ENCODE peak calls at places on chromosomes 2 and 18, in four cellular contexts. Q is IMR-90, I is heart left ventricle, F is progenitor cell of endocrine pancreas. N is an unnamed sample.

GRCh38 chr2:237449193-237449797 is 35.3 kb upstream of the COL6A3 start:
- DNase-seq in F (no peak), Q (peak), I (peak), N (no peak)

GRCh38 chr2:218605438-218605837 is 2.3 kb upstream of the PLCD4 start:
- DNase-seq in Q (peak), F (no peak), I (peak), N (no peak)

GRCh38 chr2:73089270-73090030 is 17.9 kb upstream of the SFXN5 start:
- DNase-seq in I (peak), Q (peak), F (no peak), N (no peak)

GRCh38 chr2:221616561-221616960 is 44.5 kb upstream of the EPHA4 start:
- DNase-seq in I (no peak), Q (no peak), F (no peak), N (no peak)

GRCh38 chr2:83186050-83186790 is 1272.9 kb downstream of the SUCLG1 start:
- DNase-seq in Q (no peak), I (no peak), F (no peak), N (no peak)

GRCh38 chr2:18251486-18251885 is 309.0 kb downstream of the RDH14 start:
- DNase-seq in Q (no peak), I (no peak), F (no peak), N (no peak)

GRCh38 chr2:224029876-224030275 is 9.2 kb downstream of the SERPINE2 start:
- DNase-seq in I (no peak), Q (no peak), F (no peak), N (no peak)

GRCh38 chr18:73774836-73775509 is 372.7 kb downstream of the FBXO15 start:
- DNase-seq in I (peak), F (no peak), Q (no peak), N (no peak)

GRCh38 chr2:47026738-47027531 is 111.3 kb upstream of the MCFD2 start:
- DNase-seq in I (no peak), F (no peak), Q (no peak), N (no peak)

GRCh38 chr2:232540441-232541041 is 1.0 kb downstream of the CHRNG start:
- DNase-seq in F (no peak), Q (no peak), I (no peak), N (no peak)

GRCh38 chr2:216519154-216519762 is 20.6 kb downstream of the RPL37A start:
- DNase-seq in F (peak), Q (peak), I (peak), N (peak)

GRCh38 chr2:72386288-72386687 is 238.6 kb upstream of the CYP26B1 start:
- DNase-seq in Q (no peak), F (no peak), I (no peak), N (no peak)

GRCh38 chr2:69119541-69119940 is 106.6 kb downstream of the ANTXR1 start:
- DNase-seq in Q (no peak), F (no peak), I (no peak), N (no peak)

GRCh38 chr2:22626621-22627020 is 758.4 kb upstream of the KLHL29 start:
- DNase-seq in I (no peak), Q (no peak), F (no peak), N (no peak)

GRCh38 chr18:14179306-14179705 is 47.1 kb upstream of the ZNF519 start:
- DNase-seq in I (no peak), Q (no peak), F (no peak), N (no peak)

GRCh38 chr2:150486539-150487484 is 655 bp downstream of the RND3 start:
- DNase-seq in F (peak), Q (peak), I (peak), N (peak)

DNA sequence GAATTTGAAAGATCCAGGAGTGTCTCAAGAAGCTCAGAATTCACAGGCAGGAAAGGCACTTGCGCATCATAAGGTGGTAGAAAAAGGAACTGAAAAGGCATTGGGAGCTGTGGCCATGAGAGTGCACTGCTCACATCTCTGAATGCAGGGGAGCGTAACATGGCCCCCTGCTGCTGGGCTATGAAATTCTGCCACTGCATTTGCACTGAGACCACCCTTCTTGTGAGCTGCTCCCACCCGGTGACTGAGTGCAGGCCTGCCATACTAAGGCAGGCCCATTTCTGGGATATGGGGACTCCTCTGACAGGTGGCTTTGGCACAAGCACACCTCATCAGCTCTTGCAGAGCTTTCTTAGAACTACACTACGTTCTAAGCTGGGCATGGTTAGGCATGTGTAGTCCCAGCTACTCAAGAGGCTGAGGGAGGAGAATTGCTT is 25.3 kb upstream of the STARD7 start:
- DNase-seq in F (no peak), I (no peak), Q (no peak), N (no peak)
- TF ChIP-seq CTCF in F (no peak), I (no peak), Q (no peak), N (no peak)

DNA sequence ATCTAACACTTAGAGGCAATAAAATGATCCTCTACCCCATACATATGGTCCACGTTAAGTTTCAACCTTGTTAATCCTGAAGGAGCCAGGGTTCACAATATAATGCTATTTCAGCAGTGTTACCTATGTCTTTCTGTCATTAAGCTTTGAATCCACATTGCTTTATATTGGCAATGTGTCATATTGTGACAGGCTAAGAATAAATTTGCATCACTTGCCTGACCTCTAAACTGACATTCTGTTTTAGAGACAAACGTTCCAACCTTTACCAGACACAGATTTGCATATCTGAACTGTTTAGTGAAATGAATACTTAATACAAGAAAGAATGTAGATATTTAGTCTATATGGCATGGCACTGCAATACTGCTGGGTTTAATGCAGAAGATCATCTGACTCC is 98.4 kb downstream of the UNC80 start:
- DNase-seq in F (no peak), I (no peak), Q (no peak), N (no peak)
- TF ChIP-seq CTCF in F (no peak), I (no peak), Q (no peak), N (no peak)

GRCh38 chr2:177622516-177622915 is 229.9 kb downstream of the AGPS start:
- DNase-seq in I (no peak), F (peak), Q (no peak), N (peak)
- TF ChIP-seq CTCF in I (no peak), F (peak), Q (no peak), N (peak)

GRCh38 chr2:12325806-12326205 is 390.9 kb upstream of the TRIB2 start:
- DNase-seq in Q (peak), F (no peak), I (no peak), N (no peak)

GRCh38 chr2:12330916-12331315 is 385.8 kb upstream of the TRIB2 start:
- DNase-seq in I (no peak), Q (peak), F (no peak), N (no peak)

GRCh38 chr2:12331698-12332097 is 385.0 kb upstream of the TRIB2 start:
- DNase-seq in F (no peak), Q (no peak), I (no peak), N (no peak)

GRCh38 chr2:12321886-12322285 is 394.9 kb upstream of the TRIB2 start:
- DNase-seq in Q (peak), F (no peak), I (no peak), N (no peak)

GRCh38 chr2:12326449-12327190 is 390.1 kb upstream of the TRIB2 start:
- DNase-seq in I (no peak), F (no peak), Q (no peak), N (no peak)
- TF ChIP-seq CTCF in I (peak), F (peak), Q (no peak), N (peak)

GRCh38 chr2:199467462-199467822 is 9.7 kb upstream of the SATB2 start:
- DNase-seq in I (no peak), F (no peak), Q (no peak), N (no peak)
- TF ChIP-seq CTCF in I (no peak), F (no peak), Q (no peak), N (no peak)

GRCh38 chr18:54222922-54223567 is 1.4 kb downstream of the MBD2 start:
- DNase-seq in F (no peak), I (no peak), Q (no peak), N (no peak)
- TF ChIP-seq CTCF in F (no peak), I (no peak), Q (no peak), N (no peak)

GRCh38 chr18:13107074-13107473 is 111.5 kb upstream of the LDLRAD4 start:
- DNase-seq in F (no peak), Q (peak), I (no peak), N (no peak)

GRCh38 chr18:13100942-13101658 is 109.9 kb downstream of the CEP192 start:
- DNase-seq in I (no peak), Q (no peak), F (no peak), N (no peak)

GRCh38 chr18:13101659-13101992 is 110.5 kb downstream of the CEP192 start:
- DNase-seq in F (no peak), Q (no peak), I (no peak), N (no peak)

GRCh38 chr18:13105059-13105458 is 113.5 kb upstream of the LDLRAD4 start:
- DNase-seq in Q (no peak), F (no peak), I (no peak), N (no peak)

GRCh38 chr18:13103366-13103765 is 112.2 kb downstream of the CEP192 start:
- DNase-seq in F (no peak), Q (no peak), I (no peak), N (no peak)
- TF ChIP-seq CTCF in F (peak), Q (peak), I (no peak), N (peak)

GRCh38 chr18:70205421-70206397 is at the start of gene RTTN:
- DNase-seq in F (peak), Q (peak), I (peak), N (peak)

GRCh38 chr18:70207181-70207580 is 1.7 kb upstream of the RTTN start:
- DNase-seq in I (no peak), Q (no peak), F (no peak), N (no peak)
- TF ChIP-seq CTCF in I (no peak), Q (no peak), F (no peak), N (no peak)

GRCh38 chr2:149314687-149315086 is 15.7 kb upstream of the LYPD6 start:
- DNase-seq in I (no peak), F (no peak), Q (no peak), N (no peak)
- TF ChIP-seq CTCF in I (no peak), F (peak), Q (no peak), N (peak)

DNA sequence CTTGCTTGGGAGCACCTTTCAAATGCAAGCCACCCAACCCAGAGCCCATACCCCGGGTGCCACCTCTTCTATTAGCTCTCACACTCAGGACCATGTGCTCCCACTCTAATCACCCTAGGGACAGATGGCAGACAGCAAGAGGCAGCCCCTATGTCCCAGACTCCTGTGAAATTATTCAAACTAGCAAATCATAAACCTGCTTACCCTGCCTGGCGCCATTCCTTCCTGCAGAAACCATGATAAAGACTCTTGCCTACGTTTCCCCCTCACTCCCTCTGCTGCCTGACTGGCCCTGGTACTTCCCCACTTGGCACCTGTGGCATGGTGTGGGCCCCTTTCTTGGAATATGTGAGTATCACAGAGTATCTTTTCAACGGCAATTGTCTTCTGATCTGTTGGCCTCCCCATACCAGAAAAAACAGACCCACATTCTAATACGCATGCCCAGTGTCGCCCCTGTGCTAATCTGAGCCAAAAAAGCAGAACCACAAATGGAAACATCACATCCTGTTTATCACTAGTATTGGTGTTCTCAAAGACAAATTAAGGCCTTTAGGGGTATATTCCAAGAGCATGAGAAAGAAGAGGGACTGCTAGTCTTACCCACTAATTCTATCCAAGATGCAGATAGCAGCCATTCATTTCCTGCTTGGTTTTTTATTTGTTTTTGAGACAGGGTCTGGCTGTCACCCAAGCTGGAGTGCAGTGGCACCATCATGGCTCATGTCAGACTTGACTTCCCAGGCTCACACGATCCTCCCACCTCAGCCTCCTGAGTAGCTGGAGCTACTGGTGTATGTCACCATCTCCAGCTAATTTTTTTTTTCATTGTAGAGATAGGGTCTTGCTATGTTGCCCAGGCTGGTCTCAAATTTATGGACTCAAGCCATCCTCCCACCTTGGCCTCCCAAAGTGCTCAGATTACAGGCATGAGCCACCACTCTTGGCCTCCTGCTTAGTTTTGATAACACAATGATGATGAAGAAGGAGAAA is 44.1 kb upstream of the TTC39C start:
- DNase-seq in Q (no peak), F (no peak), I (no peak), N (no peak)
- TF ChIP-seq CTCF in Q (no peak), F (no peak), I (no peak), N (no peak)

N was measured in neural crest cell.